ENCODE peak calls at places on chromosomes 12 and 14, in seven cellular contexts. One of them, this sample, is unnamed. For H3K36me3, the result is how much of the 10 kb centered on the place peaks cover.

GRCh38 chr12:43776498-43776897 is 17.7 kb downstream of the IRAK4 start:
- DNase-seq in transverse colon: no peak
- DNase-seq in mammary epithelial cell: peak
- DNase-seq in HCT116: peak
- DNase-seq in colonic mucosa: no peak
- DNase-seq in IMR-90: peak
- DNase-seq in hepatocyte: peak
- DNase-seq in this sample: no peak

GRCh38 chr14:35402323-35403084 is 2.0 kb downstream of the NFKBIA start:
- DNase-seq in mammary epithelial cell: peak
- DNase-seq in transverse colon: peak
- DNase-seq in hepatocyte: no peak
- DNase-seq in IMR-90: peak
- DNase-seq in HCT116: no peak
- DNase-seq in colonic mucosa: peak
- DNase-seq in this sample: peak

GRCh38 chr12:79275631-79276030 is 411.1 kb downstream of the SYT1 start:
- DNase-seq in hepatocyte: no peak
- DNase-seq in IMR-90: peak
- DNase-seq in colonic mucosa: no peak
- DNase-seq in transverse colon: no peak
- DNase-seq in HCT116: no peak
- DNase-seq in mammary epithelial cell: no peak
- DNase-seq in this sample: no peak

GRCh38 chr12:70549340-70550179 is 87.7 kb downstream of the PTPRB start:
- DNase-seq in transverse colon: no peak
- DNase-seq in HCT116: no peak
- DNase-seq in hepatocyte: no peak
- DNase-seq in colonic mucosa: no peak
- DNase-seq in mammary epithelial cell: no peak
- DNase-seq in IMR-90: no peak
- DNase-seq in this sample: no peak

GRCh38 chr12:78914859-78915331 is 50.3 kb downstream of the SYT1 start:
- DNase-seq in mammary epithelial cell: peak
- DNase-seq in transverse colon: no peak
- DNase-seq in colonic mucosa: no peak
- DNase-seq in IMR-90: no peak
- DNase-seq in hepatocyte: peak
- DNase-seq in HCT116: peak
- DNase-seq in this sample: no peak

GRCh38 chr12:87266305-87266704 is 762.9 kb downstream of the C12orf50 start:
- DNase-seq in colonic mucosa: no peak
- DNase-seq in hepatocyte: peak
- DNase-seq in transverse colon: no peak
- DNase-seq in HCT116: no peak
- DNase-seq in IMR-90: no peak
- DNase-seq in mammary epithelial cell: no peak
- DNase-seq in this sample: no peak

GRCh38 chr12:81294325-81295190 is 216.7 kb downstream of the ACSS3 start:
- DNase-seq in colonic mucosa: no peak
- DNase-seq in mammary epithelial cell: no peak
- DNase-seq in hepatocyte: no peak
- DNase-seq in IMR-90: no peak
- DNase-seq in transverse colon: no peak
- DNase-seq in HCT116: no peak
- DNase-seq in this sample: no peak

GRCh38 chr12:48827513-48828096 is 9.3 kb downstream of the CACNB3 start:
- DNase-seq in IMR-90: no peak
- DNase-seq in hepatocyte: no peak
- DNase-seq in colonic mucosa: no peak
- DNase-seq in mammary epithelial cell: no peak
- DNase-seq in HCT116: no peak
- DNase-seq in transverse colon: no peak
- DNase-seq in this sample: no peak

GRCh38 chr14:92105845-92106094 is 612 bp downstream of the ATXN3 start:
- DNase-seq in mammary epithelial cell: no peak
- DNase-seq in HCT116: no peak
- DNase-seq in colonic mucosa: peak
- DNase-seq in IMR-90: no peak
- DNase-seq in hepatocyte: peak
- DNase-seq in transverse colon: peak
- DNase-seq in this sample: peak

GRCh38 chr14:22482782-22483553 is 106.1 kb downstream of the DAD1 start:
- DNase-seq in hepatocyte: no peak
- DNase-seq in transverse colon: no peak
- DNase-seq in colonic mucosa: no peak
- DNase-seq in mammary epithelial cell: no peak
- DNase-seq in HCT116: no peak
- DNase-seq in IMR-90: no peak
- DNase-seq in this sample: no peak

GRCh38 chr14:22479781-22480464 is 109.1 kb downstream of the DAD1 start:
- DNase-seq in mammary epithelial cell: no peak
- DNase-seq in HCT116: no peak
- DNase-seq in transverse colon: no peak
- DNase-seq in IMR-90: no peak
- DNase-seq in colonic mucosa: no peak
- DNase-seq in hepatocyte: no peak
- DNase-seq in this sample: no peak

GRCh38 chr14:22482085-22482694 is 106.8 kb downstream of the DAD1 start:
- DNase-seq in HCT116: no peak
- DNase-seq in mammary epithelial cell: no peak
- DNase-seq in colonic mucosa: no peak
- DNase-seq in IMR-90: no peak
- DNase-seq in transverse colon: no peak
- DNase-seq in hepatocyte: no peak
- DNase-seq in this sample: no peak

GRCh38 chr14:22479132-22479531 is 109.9 kb downstream of the DAD1 start:
- DNase-seq in mammary epithelial cell: no peak
- DNase-seq in transverse colon: no peak
- DNase-seq in colonic mucosa: no peak
- DNase-seq in IMR-90: no peak
- DNase-seq in HCT116: no peak
- DNase-seq in hepatocyte: no peak
- DNase-seq in this sample: no peak

GRCh38 chr14:22481546-22481945 is 107.5 kb downstream of the DAD1 start:
- DNase-seq in IMR-90: no peak
- DNase-seq in hepatocyte: no peak
- DNase-seq in mammary epithelial cell: no peak
- DNase-seq in HCT116: no peak
- DNase-seq in transverse colon: no peak
- DNase-seq in colonic mucosa: no peak
- DNase-seq in this sample: no peak
- TF ChIP-seq CTCF in IMR-90: no peak
- TF ChIP-seq CTCF in hepatocyte: no peak
- TF ChIP-seq CTCF in mammary epithelial cell: no peak
- TF ChIP-seq CTCF in HCT116: no peak
- TF ChIP-seq CTCF in transverse colon: no peak
- TF ChIP-seq CTCF in colonic mucosa: no peak
- TF ChIP-seq CTCF in this sample: no peak

GRCh38 chr12:57143454-57143853 is 4.0 kb downstream of the LRP1-AS start:
- DNase-seq in hepatocyte: no peak
- DNase-seq in colonic mucosa: no peak
- DNase-seq in IMR-90: no peak
- DNase-seq in HCT116: no peak
- DNase-seq in mammary epithelial cell: no peak
- DNase-seq in transverse colon: no peak
- DNase-seq in this sample: no peak
- H3K36me3 ChIP-seq in hepatocyte: under half
- H3K36me3 ChIP-seq in colonic mucosa: under half
- H3K36me3 ChIP-seq in IMR-90: half or more
- H3K36me3 ChIP-seq in HCT116: under half
- H3K36me3 ChIP-seq in mammary epithelial cell: under half
- H3K36me3 ChIP-seq in transverse colon: under half
- H3K36me3 ChIP-seq in this sample: under half

GRCh38 chr14:93975791-93976476 is 436 bp downstream of the ASB2 start:
- DNase-seq in hepatocyte: no peak
- DNase-seq in HCT116: no peak
- DNase-seq in IMR-90: no peak
- DNase-seq in transverse colon: no peak
- DNase-seq in mammary epithelial cell: no peak
- DNase-seq in colonic mucosa: no peak
- DNase-seq in this sample: no peak
- H3K4me3 ChIP-seq in hepatocyte: no peak
- H3K4me3 ChIP-seq in HCT116: no peak
- H3K4me3 ChIP-seq in IMR-90: no peak
- H3K4me3 ChIP-seq in transverse colon: peak
- H3K4me3 ChIP-seq in mammary epithelial cell: no peak
- H3K4me3 ChIP-seq in colonic mucosa: peak
- H3K4me3 ChIP-seq in this sample: peak

GRCh38 chr14:103679351-103679750 is 35.9 kb downstream of the XRCC3 start:
- DNase-seq in transverse colon: peak
- DNase-seq in colonic mucosa: peak
- DNase-seq in HCT116: peak
- DNase-seq in IMR-90: no peak
- DNase-seq in mammary epithelial cell: no peak
- DNase-seq in hepatocyte: no peak
- DNase-seq in this sample: peak

GRCh38 chr14:103676881-103677675 is 38.2 kb downstream of the XRCC3 start:
- DNase-seq in mammary epithelial cell: no peak
- DNase-seq in colonic mucosa: no peak
- DNase-seq in IMR-90: no peak
- DNase-seq in transverse colon: no peak
- DNase-seq in hepatocyte: no peak
- DNase-seq in HCT116: no peak
- DNase-seq in this sample: no peak

GRCh38 chr14:103680491-103681231 is 34.6 kb downstream of the XRCC3 start:
- DNase-seq in HCT116: no peak
- DNase-seq in mammary epithelial cell: no peak
- DNase-seq in transverse colon: no peak
- DNase-seq in hepatocyte: no peak
- DNase-seq in IMR-90: no peak
- DNase-seq in colonic mucosa: no peak
- DNase-seq in this sample: no peak

GRCh38 chr14:103675957-103676356 is 39.3 kb downstream of the XRCC3 start:
- DNase-seq in hepatocyte: no peak
- DNase-seq in mammary epithelial cell: no peak
- DNase-seq in IMR-90: no peak
- DNase-seq in HCT116: no peak
- DNase-seq in transverse colon: no peak
- DNase-seq in colonic mucosa: no peak
- DNase-seq in this sample: no peak
- TF ChIP-seq CTCF in hepatocyte: no peak
- TF ChIP-seq CTCF in mammary epithelial cell: no peak
- TF ChIP-seq CTCF in IMR-90: no peak
- TF ChIP-seq CTCF in HCT116: no peak
- TF ChIP-seq CTCF in transverse colon: no peak
- TF ChIP-seq CTCF in colonic mucosa: no peak
- TF ChIP-seq CTCF in this sample: no peak

DNA sequence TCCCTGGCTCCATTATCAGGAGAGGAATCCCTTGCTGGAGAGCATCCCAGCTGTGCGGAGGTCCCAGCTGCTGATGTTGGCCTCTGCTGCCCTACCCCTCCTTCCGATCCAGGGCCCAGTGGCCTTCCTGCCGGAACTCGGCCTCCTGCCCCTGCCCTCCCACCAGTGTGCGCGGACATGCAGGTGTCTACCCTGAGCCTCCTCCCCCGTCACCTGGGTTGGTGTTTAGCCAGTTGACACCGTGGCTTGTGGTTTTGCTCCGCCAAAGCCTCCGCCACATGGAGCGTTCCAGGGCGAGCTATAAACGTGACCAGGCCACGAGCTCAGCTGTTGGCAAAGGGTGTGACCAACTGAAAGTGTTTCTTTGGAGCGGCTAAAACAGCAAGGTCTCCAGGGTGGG is 1104.3 kb downstream of the BCL11B start:
- DNase-seq in mammary epithelial cell: no peak
- DNase-seq in HCT116: no peak
- DNase-seq in colonic mucosa: no peak
- DNase-seq in IMR-90: no peak
- DNase-seq in transverse colon: no peak
- DNase-seq in hepatocyte: no peak
- DNase-seq in this sample: no peak
- H3K36me3 ChIP-seq in mammary epithelial cell: under half
- H3K36me3 ChIP-seq in HCT116: under half
- H3K36me3 ChIP-seq in colonic mucosa: under half
- H3K36me3 ChIP-seq in IMR-90: under half
- H3K36me3 ChIP-seq in transverse colon: under half
- H3K36me3 ChIP-seq in hepatocyte: under half
- H3K36me3 ChIP-seq in this sample: under half

GRCh38 chr14:24338843-24339242 is 948 bp downstream of the RIPK3 start:
- DNase-seq in IMR-90: no peak
- DNase-seq in hepatocyte: no peak
- DNase-seq in transverse colon: no peak
- DNase-seq in mammary epithelial cell: no peak
- DNase-seq in colonic mucosa: no peak
- DNase-seq in HCT116: no peak
- DNase-seq in this sample: no peak
- H3K4me3 ChIP-seq in IMR-90: no peak
- H3K4me3 ChIP-seq in hepatocyte: no peak
- H3K4me3 ChIP-seq in transverse colon: peak
- H3K4me3 ChIP-seq in mammary epithelial cell: no peak
- H3K4me3 ChIP-seq in colonic mucosa: peak
- H3K4me3 ChIP-seq in HCT116: no peak
- H3K4me3 ChIP-seq in this sample: peak

GRCh38 chr12:90958995-90959394 is 4.0 kb upstream of the CCER1 start:
- DNase-seq in transverse colon: no peak
- DNase-seq in mammary epithelial cell: no peak
- DNase-seq in hepatocyte: no peak
- DNase-seq in colonic mucosa: no peak
- DNase-seq in IMR-90: peak
- DNase-seq in HCT116: no peak
- DNase-seq in this sample: no peak
- TF ChIP-seq CTCF in transverse colon: no peak
- TF ChIP-seq CTCF in mammary epithelial cell: no peak
- TF ChIP-seq CTCF in hepatocyte: peak
- TF ChIP-seq CTCF in colonic mucosa: no peak
- TF ChIP-seq CTCF in IMR-90: peak
- TF ChIP-seq CTCF in HCT116: peak
- TF ChIP-seq CTCF in this sample: no peak

GRCh38 chr12:121507245-121507644 is 73.6 kb downstream of the KDM2B start:
- DNase-seq in HCT116: no peak
- DNase-seq in transverse colon: no peak
- DNase-seq in colonic mucosa: no peak
- DNase-seq in IMR-90: no peak
- DNase-seq in mammary epithelial cell: no peak
- DNase-seq in hepatocyte: no peak
- DNase-seq in this sample: no peak
- H3K36me3 ChIP-seq in HCT116: under half
- H3K36me3 ChIP-seq in transverse colon: under half
- H3K36me3 ChIP-seq in colonic mucosa: under half
- H3K36me3 ChIP-seq in IMR-90: under half
- H3K36me3 ChIP-seq in mammary epithelial cell: under half
- H3K36me3 ChIP-seq in hepatocyte: under half
- H3K36me3 ChIP-seq in this sample: under half

GRCh38 chr12:6604254-6605029 is 2.7 kb downstream of the CHD4 start:
- DNase-seq in HCT116: no peak
- DNase-seq in mammary epithelial cell: no peak
- DNase-seq in colonic mucosa: peak
- DNase-seq in transverse colon: peak
- DNase-seq in hepatocyte: no peak
- DNase-seq in IMR-90: no peak
- DNase-seq in this sample: no peak
- H3K4me3 ChIP-seq in HCT116: peak
- H3K4me3 ChIP-seq in mammary epithelial cell: peak
- H3K4me3 ChIP-seq in colonic mucosa: peak
- H3K4me3 ChIP-seq in transverse colon: peak
- H3K4me3 ChIP-seq in hepatocyte: peak
- H3K4me3 ChIP-seq in IMR-90: peak
- H3K4me3 ChIP-seq in this sample: no peak

This sample was measured in Peyer's patch.